ENCODE peak calls at places on chromosomes 12 and 14, in five cellular contexts. C is cardiac muscle cell, W is ureter, J is COR-L47, A is HCT116. G is an unnamed sample.

GRCh38 chr12:54032627-54033100 is at the start of gene HOXC5:
- DNase-seq in W (no peak), J (peak; percentile 27), A (peak; percentile 54), C (peak; percentile 69), G (no peak)

GRCh38 chr12:128083132-128083729 is 183.7 kb upstream of the TMEM132C start:
- DNase-seq in A (no peak), J (no peak), C (no peak), W (peak; percentile 10), G (no peak)

GRCh38 chr14:102908766-102909455 is 13.6 kb upstream of the AMN start:
- DNase-seq in J (no peak), W (no peak), C (no peak), A (no peak), G (no peak)

GRCh38 chr12:81161680-81162079 is 83.8 kb downstream of the ACSS3 start:
- DNase-seq in A (no peak), J (no peak), W (no peak), C (no peak), G (no peak)

GRCh38 chr12:57632369-57632897 is 568 bp downstream of the B4GALNT1 start:
- DNase-seq in W (peak; percentile 41), A (no peak), C (no peak), J (peak; percentile 44), G (no peak)

GRCh38 chr12:126944684-126945083 is 1322.3 kb upstream of the TMEM132C start:
- DNase-seq in J (no peak), C (no peak), W (no peak), A (no peak), G (no peak)

GRCh38 chr12:91111366-91112321 is at the start of gene LUM:
- DNase-seq in J (no peak), C (peak; percentile 35), A (no peak), W (no peak), G (no peak)

GRCh38 chr14:103514596-103515421 is 7.8 kb downstream of the CKB start:
- DNase-seq in A (no peak), C (no peak), W (no peak), J (no peak), G (no peak)

GRCh38 chr12:90233168-90234100 is 524.8 kb upstream of the ATP2B1 start:
- DNase-seq in W (no peak), C (no peak), A (no peak), J (no peak), G (no peak)

GRCh38 chr12:19575307-19576243 is 136.3 kb downstream of the AEBP2 start:
- DNase-seq in C (peak; percentile 82), J (peak; percentile 83), W (peak; percentile 66), A (peak; percentile 18), G (peak; percentile 100)

GRCh38 chr14:98623806-98624430 is 648.1 kb downstream of the BCL11B start:
- DNase-seq in A (no peak), J (no peak), W (no peak), C (no peak), G (no peak)

GRCh38 chr12:110578522-110579238 is 4.4 kb downstream of the PPTC7 start:
- DNase-seq in J (no peak), C (no peak), A (peak; percentile 88), W (peak; percentile 40), G (no peak)

G was measured in dermis microvascular lymphatic vessel endothelial cell.